ENCODE peak calls at places on chromosomes 6 and 20, in ten cellular contexts. K is GM20000; C is stimulated activated CD8-positive, alpha-beta memory T cell treated with anti-CD3 and anti-CD28 coated beads, Interleukin-12 subunit alpha, Interleukin-12 subunit beta, amount 100 ng/mL, for 1 hour; M is nucleus accumbens; T is kidney tubule cell; O is activated T-cell treated with anti-CD3 and anti-CD28 coated beads, Interleukin-2, amount 50 U/mL, for 1 hour; P is HFFc6; Q is stimulated activated CD4-positive, alpha-beta T cell treated with anti-CD3 and anti-CD28 coated beads, Interleukin-4, amount 100 ng/mL, for 4 hours; U is HT-29; X is AG20443. D is an unnamed sample.

GRCh38 chr6:53484409-53485280 is 60.3 kb downstream of the GCLC start:
- DNase-seq in M (peak; percentile 11), O (no peak), X (peak; percentile 41), U (peak; percentile 90), C (peak; percentile 55), Q (peak; percentile 66), K (peak; percentile 34), T (peak; percentile 65), P (peak; percentile 36), D (peak; percentile 69)

GRCh38 chr20:57851025-57851682 is 141.3 kb upstream of the PMEPA1 start:
- DNase-seq in T (no peak), C (no peak), Q (no peak), U (no peak), P (no peak), O (no peak), K (no peak), M (no peak), X (no peak), D (no peak)

GRCh38 chr20:23298155-23298554 is 52.4 kb upstream of the NXT1 start:
- DNase-seq in P (no peak), C (no peak), M (no peak), Q (no peak), U (no peak), X (peak; percentile 31), K (no peak), O (no peak), T (no peak), D (no peak)

GRCh38 chr6:125273965-125274364 is 27.8 kb downstream of the HDDC2 start:
- DNase-seq in C (no peak), U (no peak), Q (no peak), O (no peak), K (no peak), T (peak; percentile 96), M (no peak), P (no peak), X (no peak), D (no peak)

GRCh38 chr6:56693246-56693607 is 50.5 kb upstream of the DST start:
- DNase-seq in M (peak; percentile 51), C (no peak), K (no peak), T (peak; percentile 88), O (no peak), Q (no peak), X (peak; percentile 69), U (peak; percentile 91), P (peak; percentile 87), D (peak; percentile 85)

GRCh38 chr6:46676604-46677313 is 10.9 kb upstream of the TDRD6 start:
- DNase-seq in C (no peak), M (no peak), O (no peak), Q (no peak), U (no peak), K (no peak), X (no peak), P (no peak), T (no peak), D (no peak)

GRCh38 chr6:55040102-55040848 is 134.0 kb upstream of the HCRTR2 start:
- DNase-seq in O (no peak), K (no peak), M (no peak), T (peak; percentile 41), P (peak; percentile 83), Q (no peak), U (no peak), C (no peak), X (peak; percentile 20), D (no peak)

GRCh38 chr20:14918281-14918680 is 580.9 kb upstream of the FLRT3 start:
- DNase-seq in T (no peak), Q (no peak), K (no peak), U (no peak), O (no peak), M (no peak), C (no peak), X (no peak), P (no peak), D (no peak)

GRCh38 chr6:97473979-97474378 is 191.0 kb upstream of the MMS22L start:
- DNase-seq in K (no peak), U (no peak), T (no peak), M (no peak), X (no peak), O (no peak), C (no peak), P (no peak), Q (no peak), D (no peak)

GRCh38 chr20:63074182-63074581 is 67.4 kb upstream of the BHLHE23 start:
- DNase-seq in O (no peak), Q (no peak), U (no peak), X (no peak), K (no peak), P (no peak), M (no peak), T (no peak), C (no peak), D (no peak)

GRCh38 chr6:44062771-44063560 is 64.3 kb downstream of the MRPL14 start:
- DNase-seq in U (no peak), Q (peak; percentile 21), T (no peak), X (no peak), P (no peak), C (no peak), K (no peak), M (no peak), O (no peak), D (no peak)

GRCh38 chr6:28401172-28401571 is 1.6 kb upstream of the ZSCAN12 start:
- DNase-seq in O (no peak), C (no peak), X (no peak), M (no peak), U (no peak), K (no peak), P (no peak), T (peak; percentile 29), Q (no peak), D (no peak)

GRCh38 chr20:20369353-20370086 is 1.6 kb downstream of the INSM1 start:
- DNase-seq in U (no peak), P (no peak), Q (no peak), K (peak; percentile 55), T (peak; percentile 59), M (peak; percentile 63), X (no peak), C (no peak), O (no peak), D (no peak)

GRCh38 chr6:80769101-80769500 is 662.6 kb downstream of the BCKDHB start:
- DNase-seq in Q (no peak), U (no peak), C (no peak), T (no peak), X (peak; percentile 29), K (no peak), O (no peak), P (peak; percentile 57), M (no peak), D (no peak)

GRCh38 chr6:35757461-35758123 is 18.8 kb upstream of the CLPSL2 start:
- DNase-seq in Q (no peak), O (no peak), X (no peak), P (peak; percentile 21), C (no peak), M (no peak), T (peak; percentile 17), U (peak; percentile 42), K (peak; percentile 63), D (no peak)

GRCh38 chr6:38570750-38571149 is 69.0 kb downstream of the BTBD9 start:
- DNase-seq in X (no peak), M (no peak), K (no peak), U (peak; percentile 26), T (peak; percentile 17), Q (no peak), P (peak; percentile 20), C (no peak), O (no peak), D (peak; percentile 15)

GRCh38 chr20:5535211-5535756 is 214.9 kb upstream of the SHLD1 start:
- DNase-seq in P (peak; percentile 61), T (no peak), O (no peak), X (peak; percentile 65), M (no peak), Q (no peak), C (no peak), U (no peak), K (no peak), D (no peak)

GRCh38 chr20:47325242-47325641 is 31.3 kb downstream of the ZMYND8 start:
- DNase-seq in M (no peak), T (no peak), K (no peak), C (no peak), Q (no peak), O (no peak), P (no peak), X (no peak), U (no peak), D (no peak)

GRCh38 chr6:168053086-168053956 is 25.7 kb downstream of the FRMD1 start:
- DNase-seq in M (no peak), U (no peak), O (no peak), P (no peak), X (no peak), T (no peak), C (no peak), K (no peak), Q (no peak), D (no peak)

GRCh38 chr6:28977351-28978136 is 27.6 kb downstream of the ZNF311 start:
- DNase-seq in U (no peak), C (no peak), T (peak; percentile 32), Q (peak; percentile 12), K (no peak), X (peak; percentile 72), P (peak; percentile 57), M (no peak), O (peak; percentile 45), D (peak; percentile 9)

GRCh38 chr6:116986819-116987218 is 109.8 kb downstream of the RFX6 start:
- DNase-seq in U (no peak), M (no peak), O (no peak), K (no peak), Q (no peak), P (no peak), X (no peak), C (no peak), T (no peak), D (no peak)

GRCh38 chr20:16327606-16328005 is 245.6 kb downstream of the KIF16B start:
- DNase-seq in U (no peak), P (no peak), Q (no peak), T (no peak), M (no peak), O (no peak), X (no peak), C (no peak), K (no peak), D (no peak)

GRCh38 chr6:21459646-21460045 is 133.9 kb upstream of the SOX4 start:
- DNase-seq in U (no peak), O (no peak), M (no peak), X (no peak), P (no peak), C (no peak), K (no peak), Q (no peak), T (no peak), D (no peak)

GRCh38 chr20:10080554-10080953 is 45.8 kb downstream of the ANKEF1 start:
- DNase-seq in Q (no peak), C (no peak), X (no peak), U (no peak), M (no peak), P (no peak), T (no peak), O (no peak), K (no peak), D (no peak)

GRCh38 chr6:17780071-17780470 is 73.3 kb upstream of the NUP153 start:
- DNase-seq in O (no peak), C (no peak), P (no peak), Q (no peak), X (no peak), T (no peak), K (no peak), U (no peak), M (no peak), D (no peak)

GRCh38 chr6:31794294-31794865 is 1.2 kb downstream of the VARS1 start:
- DNase-seq in U (peak; percentile 59), M (no peak), O (no peak), Q (no peak), X (peak; percentile 43), C (no peak), P (peak; percentile 41), T (peak; percentile 39), K (peak; percentile 34), D (no peak)

GRCh38 chr6:12277401-12277800 is 12.8 kb upstream of the EDN1 start:
- DNase-seq in O (no peak), M (no peak), U (no peak), C (no peak), Q (no peak), X (no peak), P (no peak), T (no peak), K (no peak), D (no peak)